ENCODE peak calls at places on chromosomes 11 and 22, in six cellular contexts. One of them, this sample, is unnamed.

GRCh38 chr11:133778161-133778560 is 67.2 kb downstream of the SPATA19 start:
- DNase-seq in WERI-Rb-1: no peak
- DNase-seq in NB4: no peak
- DNase-seq in AG09309: no peak
- DNase-seq in HepG2: no peak
- DNase-seq in AG04450: no peak
- DNase-seq in this sample: no peak

GRCh38 chr11:5686426-5686825 is 1.6 kb upstream of the TRIM5 start:
- DNase-seq in WERI-Rb-1: no peak
- DNase-seq in NB4: no peak
- DNase-seq in AG09309: no peak
- DNase-seq in HepG2: no peak
- DNase-seq in AG04450: no peak
- DNase-seq in this sample: no peak

GRCh38 chr11:102883132-102883531 is 8.3 kb upstream of the MMP12 start:
- DNase-seq in WERI-Rb-1: no peak
- DNase-seq in NB4: no peak
- DNase-seq in AG09309: no peak
- DNase-seq in HepG2: no peak
- DNase-seq in AG04450: no peak
- DNase-seq in this sample: no peak

GRCh38 chr22:19442166-19442565 is 5.3 kb downstream of the C22orf39 start:
- DNase-seq in WERI-Rb-1: no peak
- DNase-seq in NB4: no peak
- DNase-seq in AG09309: no peak
- DNase-seq in HepG2: no peak
- DNase-seq in AG04450: no peak
- DNase-seq in this sample: no peak

GRCh38 chr11:121291896-121292502 is 572 bp upstream of the SC5D start:
- DNase-seq in WERI-Rb-1: no peak
- DNase-seq in NB4: peak; percentile 68
- DNase-seq in AG09309: no peak
- DNase-seq in HepG2: no peak
- DNase-seq in AG04450: no peak
- DNase-seq in this sample: peak; percentile 13

GRCh38 chr11:91795139-91795887 is 429.3 kb upstream of the FAT3 start:
- DNase-seq in WERI-Rb-1: no peak
- DNase-seq in NB4: no peak
- DNase-seq in AG09309: no peak
- DNase-seq in HepG2: no peak
- DNase-seq in AG04450: no peak
- DNase-seq in this sample: no peak

GRCh38 chr11:130070829-130071205 is 1.1 kb downstream of the APLP2 start:
- DNase-seq in WERI-Rb-1: peak; percentile 17
- DNase-seq in NB4: peak; percentile 70
- DNase-seq in AG09309: no peak
- DNase-seq in HepG2: no peak
- DNase-seq in AG04450: no peak
- DNase-seq in this sample: no peak

GRCh38 chr22:31120642-31121041 is 2.1 kb upstream of the INPP5J start:
- DNase-seq in WERI-Rb-1: no peak
- DNase-seq in NB4: no peak
- DNase-seq in AG09309: no peak
- DNase-seq in HepG2: no peak
- DNase-seq in AG04450: no peak
- DNase-seq in this sample: no peak

GRCh38 chr11:19868871-19869270 is 156.2 kb downstream of the NAV2 start:
- DNase-seq in WERI-Rb-1: no peak
- DNase-seq in NB4: no peak
- DNase-seq in AG09309: no peak
- DNase-seq in HepG2: no peak
- DNase-seq in AG04450: no peak
- DNase-seq in this sample: no peak

GRCh38 chr22:44316393-44317162 is 3.8 kb upstream of the SHISAL1 start:
- DNase-seq in WERI-Rb-1: no peak
- DNase-seq in NB4: no peak
- DNase-seq in AG09309: no peak
- DNase-seq in HepG2: no peak
- DNase-seq in AG04450: no peak
- DNase-seq in this sample: no peak

GRCh38 chr11:77560605-77561004 is 29.1 kb upstream of the AQP11 start:
- DNase-seq in WERI-Rb-1: no peak
- DNase-seq in NB4: no peak
- DNase-seq in AG09309: no peak
- DNase-seq in HepG2: peak; percentile 6
- DNase-seq in AG04450: peak; percentile 8
- DNase-seq in this sample: peak; percentile 15

GRCh38 chr11:62489204-62489603 is 57.4 kb downstream of the AHNAK start:
- DNase-seq in WERI-Rb-1: no peak
- DNase-seq in NB4: no peak
- DNase-seq in AG09309: no peak
- DNase-seq in HepG2: no peak
- DNase-seq in AG04450: no peak
- DNase-seq in this sample: no peak

GRCh38 chr11:76233936-76234703 is 27.8 kb upstream of the WNT11 start:
- DNase-seq in WERI-Rb-1: peak; percentile 52
- DNase-seq in NB4: peak; percentile 98
- DNase-seq in AG09309: no peak
- DNase-seq in HepG2: no peak
- DNase-seq in AG04450: no peak
- DNase-seq in this sample: no peak

GRCh38 chr11:73087730-73088129 is 54.4 kb downstream of the FCHSD2 start:
- DNase-seq in WERI-Rb-1: no peak
- DNase-seq in NB4: peak; percentile 18
- DNase-seq in AG09309: no peak
- DNase-seq in HepG2: no peak
- DNase-seq in AG04450: no peak
- DNase-seq in this sample: no peak

GRCh38 chr22:38890377-38890776 is 18.4 kb upstream of the CBX6 start:
- DNase-seq in WERI-Rb-1: no peak
- DNase-seq in NB4: no peak
- DNase-seq in AG09309: no peak
- DNase-seq in HepG2: no peak
- DNase-seq in AG04450: no peak
- DNase-seq in this sample: no peak

GRCh38 chr22:21450858-21451331 is 16.3 kb upstream of the TMEM191C start:
- DNase-seq in WERI-Rb-1: no peak
- DNase-seq in NB4: no peak
- DNase-seq in AG09309: no peak
- DNase-seq in HepG2: no peak
- DNase-seq in AG04450: no peak
- DNase-seq in this sample: no peak

GRCh38 chr22:24053481-24054226 is 42.5 kb downstream of the CABIN1 start:
- DNase-seq in WERI-Rb-1: no peak
- DNase-seq in NB4: peak; percentile 14
- DNase-seq in AG09309: no peak
- DNase-seq in HepG2: no peak
- DNase-seq in AG04450: no peak
- DNase-seq in this sample: no peak

GRCh38 chr11:122181893-122182292 is 65.9 kb upstream of the BLID start:
- DNase-seq in WERI-Rb-1: no peak
- DNase-seq in NB4: no peak
- DNase-seq in AG09309: no peak
- DNase-seq in HepG2: no peak
- DNase-seq in AG04450: no peak
- DNase-seq in this sample: no peak

GRCh38 chr22:37639070-37639760 is at the start of gene SH3BP1:
- DNase-seq in WERI-Rb-1: peak; percentile 55
- DNase-seq in NB4: peak; percentile 82
- DNase-seq in AG09309: no peak
- DNase-seq in HepG2: peak; percentile 57
- DNase-seq in AG04450: no peak
- DNase-seq in this sample: no peak

GRCh38 chr11:69843529-69843921 is 24.3 kb upstream of the FGF3 start:
- DNase-seq in WERI-Rb-1: no peak
- DNase-seq in NB4: no peak
- DNase-seq in AG09309: no peak
- DNase-seq in HepG2: no peak
- DNase-seq in AG04450: no peak
- DNase-seq in this sample: no peak

GRCh38 chr11:69841170-69841858 is 22.1 kb upstream of the FGF3 start:
- DNase-seq in WERI-Rb-1: no peak
- DNase-seq in NB4: no peak
- DNase-seq in AG09309: no peak
- DNase-seq in HepG2: no peak
- DNase-seq in AG04450: no peak
- DNase-seq in this sample: no peak

GRCh38 chr11:69842746-69843528 is 23.7 kb upstream of the FGF3 start:
- DNase-seq in WERI-Rb-1: no peak
- DNase-seq in NB4: no peak
- DNase-seq in AG09309: no peak
- DNase-seq in HepG2: no peak
- DNase-seq in AG04450: no peak
- DNase-seq in this sample: no peak

GRCh38 chr11:69840371-69841169 is 21.4 kb upstream of the FGF3 start:
- DNase-seq in WERI-Rb-1: no peak
- DNase-seq in NB4: no peak
- DNase-seq in AG09309: no peak
- DNase-seq in HepG2: no peak
- DNase-seq in AG04450: no peak
- DNase-seq in this sample: no peak

DNA sequence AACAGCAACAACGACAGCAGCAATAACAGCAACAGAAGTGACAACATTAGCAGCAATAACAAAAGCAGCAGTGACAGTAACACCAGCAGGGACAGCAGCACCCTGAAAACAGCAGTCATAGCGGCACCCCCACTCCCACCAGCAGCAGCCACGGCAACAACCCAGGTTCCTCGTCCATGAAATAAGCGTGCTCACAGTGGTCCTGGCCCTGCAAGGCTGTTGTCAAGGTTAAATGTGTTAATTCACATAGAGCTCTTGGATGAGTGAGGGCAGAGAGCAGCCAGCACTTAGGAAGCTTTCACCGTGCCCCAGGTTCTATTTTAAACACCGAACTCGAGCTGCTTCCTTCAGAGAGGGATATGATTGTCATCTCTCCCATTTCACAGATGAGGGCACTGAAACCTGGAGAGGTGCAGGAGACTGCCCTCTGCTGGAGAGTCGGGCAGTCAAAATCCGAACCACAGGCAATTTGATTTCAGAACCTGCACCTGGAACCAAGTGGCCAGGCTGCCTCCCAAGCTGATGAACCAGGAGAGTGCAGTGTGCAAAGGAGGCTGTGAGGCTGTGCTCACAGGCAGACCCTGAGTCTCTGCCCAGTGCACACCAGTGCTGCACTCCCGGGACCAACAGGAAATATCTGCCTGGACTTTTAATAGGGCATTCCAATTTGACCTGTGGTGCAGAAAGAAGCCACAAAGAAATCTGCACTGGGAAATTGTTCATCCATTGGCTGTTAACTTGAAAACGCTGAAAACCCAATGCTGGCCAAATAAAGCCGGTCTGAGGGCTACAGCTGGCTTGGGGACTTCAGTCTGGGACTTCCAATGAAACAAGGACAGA is 22.9 kb upstream of the FGF3 start:
- DNase-seq in WERI-Rb-1: no peak
- DNase-seq in NB4: peak; percentile 50
- DNase-seq in AG09309: no peak
- DNase-seq in HepG2: no peak
- DNase-seq in AG04450: no peak
- DNase-seq in this sample: no peak
- TF ChIP-seq CTCF in WERI-Rb-1: peak; percentile 39
- TF ChIP-seq CTCF in NB4: peak; percentile 73
- TF ChIP-seq CTCF in AG09309: peak; percentile 50
- TF ChIP-seq CTCF in HepG2: peak; percentile 60
- TF ChIP-seq CTCF in AG04450: peak; percentile 33
- TF ChIP-seq CTCF in this sample: peak; percentile 57

GRCh38 chr11:9066432-9066925 is 24.9 kb downstream of the SCUBE2 start:
- DNase-seq in WERI-Rb-1: no peak
- DNase-seq in NB4: no peak
- DNase-seq in AG09309: no peak
- DNase-seq in HepG2: peak; percentile 17
- DNase-seq in AG04450: no peak
- DNase-seq in this sample: no peak
- H3K4me3 ChIP-seq in WERI-Rb-1: no peak overlapping the region
- H3K4me3 ChIP-seq in NB4: no peak overlapping the region
- H3K4me3 ChIP-seq in AG09309: no peak overlapping the region
- H3K4me3 ChIP-seq in HepG2: no peak overlapping the region
- H3K4me3 ChIP-seq in AG04450: no peak overlapping the region
- H3K4me3 ChIP-seq in this sample: no peak overlapping the region

GRCh38 chr11:125724125-125724524 is 22.0 kb upstream of the PATE1 start:
- DNase-seq in WERI-Rb-1: no peak
- DNase-seq in NB4: peak; percentile 37
- DNase-seq in AG09309: no peak
- DNase-seq in HepG2: peak; percentile 22
- DNase-seq in AG04450: no peak
- DNase-seq in this sample: no peak
- TF ChIP-seq CTCF in WERI-Rb-1: peak; percentile 36
- TF ChIP-seq CTCF in NB4: peak; percentile 18
- TF ChIP-seq CTCF in AG09309: peak; percentile 20
- TF ChIP-seq CTCF in HepG2: peak; percentile 42
- TF ChIP-seq CTCF in AG04450: no peak
- TF ChIP-seq CTCF in this sample: peak; percentile 43

GRCh38 chr22:17476838-17477237 is 86.5 kb upstream of the SLC25A18 start:
- DNase-seq in WERI-Rb-1: no peak
- DNase-seq in NB4: peak; percentile 23
- DNase-seq in AG09309: no peak
- DNase-seq in HepG2: no peak
- DNase-seq in AG04450: no peak
- DNase-seq in this sample: no peak
- H3K4me3 ChIP-seq in WERI-Rb-1: no peak overlapping the region
- H3K4me3 ChIP-seq in NB4: peak overlapping the region; percentile 37
- H3K4me3 ChIP-seq in AG09309: no peak overlapping the region
- H3K4me3 ChIP-seq in HepG2: no peak overlapping the region
- H3K4me3 ChIP-seq in AG04450: no peak overlapping the region
- H3K4me3 ChIP-seq in this sample: no peak overlapping the region

DNA sequence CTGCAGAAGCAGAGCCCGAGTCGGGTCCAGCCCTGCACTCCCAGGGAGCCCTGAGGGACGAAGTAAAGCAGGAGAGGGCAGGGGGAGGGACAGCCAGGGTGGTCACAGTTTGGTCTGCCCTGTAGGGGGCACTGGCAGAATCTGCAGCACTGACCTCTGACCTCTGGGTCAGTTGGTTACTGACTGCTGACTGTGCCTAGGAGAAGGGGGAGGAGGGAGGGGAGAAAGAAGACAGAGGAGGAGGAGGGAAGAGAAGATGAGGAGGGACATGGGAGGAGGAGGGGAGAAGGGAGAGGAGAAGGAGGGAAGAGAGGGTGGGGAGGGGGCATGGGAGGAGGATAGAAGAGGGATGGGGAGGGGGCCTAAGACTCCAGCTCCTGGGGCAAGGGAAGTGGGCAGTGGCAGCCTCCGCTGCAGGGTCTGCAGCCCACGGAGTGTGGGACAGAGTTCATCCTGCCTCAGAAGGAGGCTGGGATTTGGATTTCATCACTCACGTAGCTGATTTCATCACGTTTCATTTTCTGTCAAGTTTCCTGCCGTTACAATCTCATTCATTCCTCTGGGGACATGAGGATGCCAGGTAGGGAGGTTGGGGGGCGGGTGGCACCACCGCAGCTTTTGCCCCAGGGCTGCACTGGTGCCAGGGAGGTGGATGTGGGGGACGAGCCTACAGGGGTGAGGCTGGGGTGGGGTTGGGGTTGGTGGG is 55.2 kb downstream of the FLRT1 start:
- DNase-seq in WERI-Rb-1: no peak
- DNase-seq in NB4: peak; percentile 92
- DNase-seq in AG09309: no peak
- DNase-seq in HepG2: no peak
- DNase-seq in AG04450: no peak
- DNase-seq in this sample: no peak
- TF ChIP-seq CTCF in WERI-Rb-1: peak; percentile 37
- TF ChIP-seq CTCF in NB4: peak; percentile 18
- TF ChIP-seq CTCF in AG09309: no peak
- TF ChIP-seq CTCF in HepG2: peak; percentile 42
- TF ChIP-seq CTCF in AG04450: no peak
- TF ChIP-seq CTCF in this sample: no peak

This sample was measured in epithelial cell of proximal tubule.